ENCODE peak calls at places on chromosomes 16 and 17, in six cellular contexts. C, J, X, H, A and E are unnamed samples.
A peak's percentile ranks its signal among the peaks of the same experiment; 100 is the strongest.

GRCh38 chr17:49108318-49108717 is 24.3 kb upstream of the B4GALNT2 start:
- DNase-seq in C (peak; percentile 36), J (no peak), X (no peak), H (no peak), A (no peak), E (peak; percentile 75)

GRCh38 chr17:79700574-79700973 is 30.2 kb upstream of the ENPP7 start:
- DNase-seq in C (no peak), J (no peak), X (no peak), H (no peak), A (no peak), E (no peak)

GRCh38 chr17:45270828-45271418 is 9.0 kb upstream of the SPATA32 start:
- DNase-seq in C (no peak), J (peak; percentile 72), X (no peak), H (peak; percentile 68), A (no peak), E (no peak)

GRCh38 chr16:85181739-85182129 is 69.5 kb upstream of the CIBAR2 start:
- DNase-seq in C (no peak), J (no peak), X (no peak), H (no peak), A (no peak), E (no peak)

GRCh38 chr17:15432807-15433547 is 34.4 kb downstream of the CDRT4 start:
- DNase-seq in C (no peak), J (no peak), X (no peak), H (no peak), A (no peak), E (no peak)

GRCh38 chr16:75818491-75818890 is 92.2 kb upstream of the CPHXL start:
- DNase-seq in C (no peak), J (no peak), X (no peak), H (no peak), A (no peak), E (no peak)

GRCh38 chr17:46044286-46044928 is 45.4 kb downstream of the STH start:
- DNase-seq in C (peak; percentile 80), J (peak; percentile 57), X (no peak), H (no peak), A (peak; percentile 74), E (peak; percentile 94)

GRCh38 chr16:70253291-70254094 is 1.8 kb upstream of the EXOSC6 start:
- DNase-seq in C (no peak), J (peak; percentile 70), X (no peak), H (no peak), A (no peak), E (no peak)

GRCh38 chr17:39400547-39401411 is 647 bp downstream of the FBXL20 start:
- DNase-seq in C (no peak), J (no peak), X (peak; percentile 16), H (peak; percentile 74), A (no peak), E (no peak)

GRCh38 chr17:35864853-35865252 is 3.8 kb downstream of the HEATR9 start:
- DNase-seq in C (no peak), J (no peak), X (no peak), H (no peak), A (no peak), E (no peak)

GRCh38 chr17:27049104-27049784 is 244.7 kb upstream of the WSB1 start:
- DNase-seq in C (no peak), J (no peak), X (no peak), H (no peak), A (no peak), E (no peak)

GRCh38 chr16:84840687-84841627 is 21.2 kb downstream of the CRISPLD2 start:
- DNase-seq in C (no peak), J (no peak), X (no peak), H (no peak), A (no peak), E (no peak)

GRCh38 chr16:78893340-78893739 is 707.2 kb downstream of the MAF start:
- DNase-seq in C (no peak), J (no peak), X (no peak), H (no peak), A (no peak), E (no peak)

GRCh38 chr17:81049372-81049911 is 14.5 kb downstream of the BAIAP2 start:
- DNase-seq in C (no peak), J (no peak), X (no peak), H (no peak), A (no peak), E (no peak)

GRCh38 chr16:81546781-81547180 is 102.2 kb downstream of the CMIP start:
- DNase-seq in C (no peak), J (no peak), X (no peak), H (peak; percentile 40), A (no peak), E (no peak)

GRCh38 chr16:22161999-22162657 is at the start of gene SDR42E2:
- DNase-seq in C (peak; percentile 23), J (peak; percentile 16), X (no peak), H (peak; percentile 72), A (no peak), E (no peak)

GRCh38 chr16:88005148-88005547 is 53.9 kb downstream of the BANP start:
- DNase-seq in C (no peak), J (peak; percentile 53), X (no peak), H (no peak), A (no peak), E (no peak)
- TF ChIP-seq CTCF in C (no peak), J (peak; percentile 40), X (peak; percentile 19), H (no peak), A (no peak), E (no peak)

DNA sequence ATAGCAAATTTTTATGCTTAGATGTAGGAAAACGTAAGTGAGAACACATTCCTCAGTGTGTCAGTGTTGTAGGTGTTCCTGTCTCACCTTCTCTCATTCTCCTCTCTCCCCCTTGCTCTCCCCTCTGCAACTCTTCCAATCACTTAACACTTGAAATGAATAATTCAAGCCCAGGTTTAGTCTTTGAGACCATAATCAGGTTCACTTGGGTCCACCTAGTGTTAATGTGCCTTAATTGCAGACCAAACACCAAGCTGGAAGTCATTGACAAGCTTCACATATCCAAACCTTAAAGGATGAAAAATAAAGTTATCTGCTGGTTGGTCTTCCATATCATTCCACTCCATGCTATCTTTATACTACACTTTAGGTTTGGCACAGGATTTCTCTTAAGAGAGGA is 37.0 kb downstream of the STXBP4 start:
- DNase-seq in C (no peak), J (no peak), X (no peak), H (no peak), A (no peak), E (peak; percentile 8)
- TF ChIP-seq CTCF in C (no peak), J (peak; percentile 70), X (peak; percentile 60), H (peak; percentile 27), A (no peak), E (peak; percentile 61)

DNA sequence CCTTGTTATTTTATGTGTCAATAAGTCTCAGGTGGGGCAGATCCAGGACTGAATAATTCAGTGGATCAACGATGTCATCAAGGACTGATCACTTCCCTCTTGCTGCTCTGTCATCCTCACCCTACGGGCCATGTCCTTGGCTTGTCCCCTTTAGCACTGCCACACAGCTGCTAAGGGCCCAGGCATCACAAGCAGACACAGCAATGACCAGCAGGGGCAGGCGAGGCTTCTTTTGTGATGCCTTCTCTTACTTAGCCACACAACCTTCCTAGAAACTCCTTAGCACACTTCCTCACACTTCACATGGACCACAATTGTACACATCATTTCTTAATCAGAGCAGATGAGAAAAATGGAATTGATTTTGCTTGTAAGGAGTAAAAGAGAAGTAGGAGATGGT is 356.3 kb upstream of the SOX9 start:
- DNase-seq in C (peak; percentile 19), J (peak; percentile 45), X (no peak), H (no peak), A (no peak), E (no peak)
- TF ChIP-seq CTCF in C (no peak), J (peak; percentile 37), X (peak; percentile 51), H (no peak), A (no peak), E (peak; percentile 66)

DNA sequence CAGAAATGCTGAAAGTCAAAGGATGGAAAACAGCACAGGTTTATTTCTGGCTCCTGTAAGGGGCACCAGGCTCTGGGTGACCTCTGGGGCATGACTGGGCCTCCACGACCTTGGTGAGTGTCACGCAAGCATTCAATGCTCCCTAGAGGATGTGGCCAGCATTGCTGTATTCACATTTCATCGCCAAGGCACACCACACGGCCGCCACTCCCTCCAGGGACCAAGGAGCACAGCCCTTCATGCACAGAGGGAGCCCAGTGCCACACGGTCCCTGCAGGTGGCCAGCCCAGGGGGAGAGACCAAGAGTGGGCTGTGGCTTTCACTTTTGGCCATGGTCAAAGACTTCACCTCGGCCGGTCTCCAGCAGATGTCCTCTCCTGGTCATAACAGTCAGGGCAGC is 137.4 kb upstream of the TNRC6C start:
- DNase-seq in C (no peak), J (no peak), X (no peak), H (no peak), A (no peak), E (no peak)
- TF ChIP-seq CTCF in C (no peak), J (no peak), X (no peak), H (no peak), A (no peak), E (peak; percentile 11)

DNA sequence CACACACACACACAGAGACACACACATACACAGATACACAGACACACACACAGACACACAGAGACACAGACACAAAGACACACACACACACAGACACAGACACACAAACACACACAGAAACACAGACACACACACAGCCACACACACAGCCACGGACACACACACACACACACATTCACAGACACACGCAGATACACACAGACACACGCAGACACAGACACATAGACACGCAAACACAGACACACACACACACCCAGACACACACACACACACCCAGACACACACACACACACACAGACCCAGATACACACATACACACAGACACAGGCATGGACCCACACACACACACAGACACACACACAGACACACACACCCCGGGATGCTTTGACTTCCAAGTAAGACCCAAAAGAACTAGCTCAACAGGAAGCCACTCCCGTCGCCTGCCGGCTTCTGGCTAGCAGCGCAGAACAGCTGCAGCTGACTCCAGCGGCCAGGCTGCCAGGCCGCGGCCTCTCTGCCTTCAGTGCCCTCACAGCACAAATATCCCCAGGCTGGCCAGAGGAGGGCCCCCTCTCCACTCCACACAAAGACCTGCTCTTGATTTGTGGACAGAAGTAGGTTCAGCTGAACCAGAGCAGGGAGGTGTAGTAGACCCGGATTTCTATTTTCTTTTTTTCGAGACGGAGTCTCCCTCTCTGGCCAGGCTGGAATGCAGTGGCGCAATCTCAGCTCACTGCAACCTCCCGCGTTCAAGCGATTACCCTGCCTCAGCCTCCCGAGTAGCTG is 6.0 kb upstream of the CHRNE start:
- DNase-seq in C (peak; percentile 93), J (peak; percentile 88), X (peak; percentile 79), H (peak; percentile 93), A (peak; percentile 88), E (peak; percentile 74)
- TF ChIP-seq CTCF in C (peak; percentile 77), J (peak; percentile 59), X (peak; percentile 80), H (peak; percentile 95), A (peak; percentile 82), E (peak; percentile 78)